ENCODE peak calls at places on chromosomes 16 and 17, in nine cellular contexts. J is tibial nerve, K is IMR-90, Q is sigmoid colon, M is adrenal gland, G is K562, U is breast epithelium, D is ovary, N is GM12892. I is an unnamed sample.

GRCh38 chr17:34163681-34164080 is 91.4 kb upstream of the CCL2 start:
- DNase-seq in J (no peak), K (peak; percentile 16), Q (no peak), M (no peak), G (peak; percentile 21), U (no peak), D (no peak), N (no peak), I (no peak)

GRCh38 chr16:3264137-3265036 is 8.0 kb upstream of the MEFV start:
- DNase-seq in J (peak; percentile 78), K (peak; percentile 96), Q (peak; percentile 99), M (peak; percentile 99), G (peak; percentile 97), U (peak; percentile 97), D (peak; percentile 99), N (peak; percentile 92), I (peak; percentile 97)

GRCh38 chr16:81445143-81445922 is 725 bp downstream of the CMIP start:
- DNase-seq in J (no peak), K (peak; percentile 19), Q (peak; percentile 78), M (peak; percentile 54), G (peak; percentile 83), U (no peak), D (peak; percentile 69), N (peak; percentile 83), I (no peak)

GRCh38 chr17:57342141-57342540 is 85.8 kb downstream of the MSI2 start:
- DNase-seq in J (no peak), K (no peak), Q (no peak), M (no peak), G (no peak), U (no peak), D (no peak), N (no peak), I (no peak)

GRCh38 chr17:58432806-58433573 is 15.7 kb upstream of the RNF43 start:
- DNase-seq in J (no peak), K (no peak), Q (no peak), M (no peak), G (no peak), U (no peak), D (no peak), N (no peak), I (no peak)

GRCh38 chr16:74073471-74073870 is 223.1 kb upstream of the PSMD7 start:
- DNase-seq in J (no peak), K (peak; percentile 8), Q (no peak), M (no peak), G (no peak), U (no peak), D (no peak), N (no peak), I (no peak)

GRCh38 chr17:79933863-79934652 is 94.8 kb upstream of the CBX4 start:
- DNase-seq in J (no peak), K (peak; percentile 26), Q (no peak), M (peak; percentile 61), G (no peak), U (no peak), D (no peak), N (no peak), I (no peak)

GRCh38 chr17:69516225-69516624 is 101.7 kb downstream of the MAP2K6 start:
- DNase-seq in J (no peak), K (no peak), Q (no peak), M (no peak), G (no peak), U (no peak), D (no peak), N (no peak), I (no peak)

GRCh38 chr17:43905985-43906852 is 1.1 kb downstream of the MPP2 start:
- DNase-seq in J (peak; percentile 40), K (peak; percentile 45), Q (peak; percentile 95), M (peak; percentile 53), G (peak; percentile 68), U (peak; percentile 72), D (peak; percentile 75), N (no peak), I (peak; percentile 90)

GRCh38 chr17:68378202-68379149 is 78.8 kb downstream of the WIPI1 start:
- DNase-seq in J (peak; percentile 94), K (peak; percentile 94), Q (peak; percentile 98), M (peak; percentile 97), G (no peak), U (peak; percentile 87), D (peak; percentile 93), N (no peak), I (peak; percentile 98)

GRCh38 chr17:6090253-6090652 is 20.1 kb downstream of the WSCD1 start:
- DNase-seq in J (no peak), K (no peak), Q (peak; percentile 47), M (no peak), G (no peak), U (no peak), D (no peak), N (no peak), I (no peak)

GRCh38 chr17:82752371-82753200 is 721 bp downstream of the TBCD start:
- DNase-seq in J (no peak), K (no peak), Q (peak; percentile 73), M (peak; percentile 43), G (peak; percentile 67), U (no peak), D (peak; percentile 59), N (peak; percentile 59), I (no peak)

GRCh38 chr17:36945160-36945559 is 3.6 kb upstream of the AATF start:
- DNase-seq in J (no peak), K (no peak), Q (no peak), M (no peak), G (no peak), U (no peak), D (no peak), N (no peak), I (no peak)

GRCh38 chr16:10368984-10369551 is 16.8 kb upstream of the ATF7IP2 start:
- DNase-seq in J (no peak), K (no peak), Q (no peak), M (no peak), G (peak; percentile 14), U (no peak), D (no peak), N (no peak), I (no peak)

GRCh38 chr16:54945063-54945462 is 14.4 kb downstream of the IRX5 start:
- DNase-seq in J (no peak), K (no peak), Q (no peak), M (no peak), G (no peak), U (no peak), D (no peak), N (no peak), I (no peak)

GRCh38 chr17:2084766-2085647 is 30.1 kb downstream of the HIC1 start:
- DNase-seq in J (peak; percentile 74), K (peak; percentile 86), Q (peak; percentile 87), M (peak; percentile 61), G (no peak), U (peak; percentile 61), D (peak; percentile 79), N (no peak), I (peak; percentile 85)

GRCh38 chr17:68301438-68301959 is 10.2 kb downstream of the ARSG start:
- DNase-seq in J (no peak), K (no peak), Q (no peak), M (no peak), G (no peak), U (peak; percentile 33), D (no peak), N (no peak), I (no peak)

GRCh38 chr17:48293319-48294192 is 136.5 kb downstream of the SKAP1 start:
- DNase-seq in J (no peak), K (no peak), Q (no peak), M (no peak), G (no peak), U (no peak), D (no peak), N (no peak), I (no peak)
- TF ChIP-seq POLR2A in J (no peak), K (no peak), Q (no peak), M (no peak), G (no peak), U (no peak), D (no peak), N (no peak), I (no peak)

DNA sequence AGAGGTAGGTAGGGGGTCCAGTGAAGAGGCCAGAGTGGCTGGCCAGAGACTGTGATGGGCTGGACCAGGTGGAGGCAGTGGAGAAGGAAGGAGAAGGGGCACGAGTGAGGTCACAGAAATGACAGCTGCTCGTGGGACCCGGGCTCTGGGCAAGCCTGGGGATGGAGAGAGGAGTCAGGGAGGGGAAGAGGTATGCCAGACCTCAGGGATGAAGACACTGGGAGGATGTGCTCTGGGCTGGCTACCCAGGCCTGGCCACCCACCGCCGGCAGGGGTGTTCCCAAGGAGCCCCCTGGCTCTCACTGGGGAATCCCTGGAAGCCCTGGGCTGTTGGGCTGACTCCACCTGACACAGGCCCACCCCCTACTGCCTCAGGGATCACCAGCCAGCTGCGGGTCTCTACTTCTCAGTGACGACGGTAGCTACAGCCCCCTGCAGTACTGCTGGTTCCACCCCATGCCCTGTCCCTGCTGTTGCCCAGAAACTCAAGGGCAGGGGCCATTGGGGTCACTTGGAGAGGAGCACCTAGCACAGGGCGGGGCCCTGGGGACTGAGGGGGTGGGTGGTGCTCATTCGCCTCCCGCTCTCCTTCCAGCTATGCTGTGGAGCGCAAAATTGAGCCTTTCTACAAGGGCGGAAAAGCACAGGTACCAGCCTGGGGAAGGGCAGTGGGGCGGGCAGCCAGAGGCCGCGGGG is 1.8 kb downstream of the TBL3 start:
- DNase-seq in J (no peak), K (no peak), Q (no peak), M (no peak), G (no peak), U (no peak), D (peak; percentile 23), N (no peak), I (no peak)
- TF ChIP-seq POLR2A in J (no peak), K (no peak), Q (no peak), M (no peak), G (no peak), U (no peak), D (no peak), N (no peak), I (no peak)

DNA sequence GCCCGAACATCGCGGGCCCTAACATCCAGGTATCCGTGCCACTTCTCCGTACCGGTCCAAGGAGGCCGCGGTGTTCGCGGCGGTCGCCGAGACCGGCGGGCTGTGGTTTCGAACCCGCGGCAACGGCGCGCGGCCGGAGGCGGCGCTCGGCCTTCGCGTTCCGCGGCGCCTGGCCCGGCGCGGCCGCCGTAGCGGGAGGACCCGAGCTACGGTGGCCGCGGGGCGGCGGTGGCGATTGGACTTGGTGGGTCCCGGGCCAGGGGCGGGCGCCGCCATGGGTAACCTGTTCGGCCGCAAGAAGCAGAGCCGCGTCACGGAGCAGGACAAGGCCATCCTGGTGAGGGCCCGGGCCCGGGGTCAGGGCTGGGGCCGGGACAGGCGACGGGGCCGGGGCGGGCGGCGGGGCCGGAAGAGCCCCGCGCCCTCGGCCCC is at the start of gene CHMP6:
- DNase-seq in J (peak; percentile 52), K (peak; percentile 76), Q (peak; percentile 87), M (peak; percentile 74), G (peak; percentile 92), U (peak; percentile 55), D (peak; percentile 83), N (peak; percentile 89), I (peak; percentile 72)
- TF ChIP-seq POLR2A in J (peak; percentile 27), K (no peak), Q (no peak), M (peak; percentile 26), G (no peak), U (no peak), D (no peak), N (peak; percentile 41), I (peak; percentile 40)

DNA sequence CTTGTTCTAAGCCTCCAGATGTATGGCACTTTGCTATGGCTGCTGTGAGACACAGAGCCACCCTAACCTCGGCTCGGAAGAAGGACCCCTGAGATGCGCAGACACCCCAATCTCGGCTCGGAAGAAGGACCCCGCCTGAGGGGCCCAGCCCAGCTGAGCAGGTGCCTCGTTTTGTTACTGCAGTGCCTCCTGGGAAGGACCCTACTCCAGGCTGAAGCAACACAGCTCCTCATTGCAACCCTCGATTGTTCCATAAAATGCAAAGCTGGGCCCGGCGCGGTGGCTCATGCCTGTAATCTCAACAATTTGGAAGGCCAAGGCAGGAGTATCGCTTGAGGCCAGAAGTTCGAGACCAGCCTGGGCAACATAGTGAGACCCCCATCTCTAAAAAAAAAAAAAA is 61.3 kb downstream of the C16orf95 start:
- DNase-seq in J (no peak), K (no peak), Q (no peak), M (no peak), G (no peak), U (no peak), D (no peak), N (no peak), I (no peak)
- TF ChIP-seq POLR2A in J (no peak), K (no peak), Q (no peak), M (no peak), G (no peak), U (no peak), D (no peak), N (no peak), I (no peak)

I was measured in uterus.